ENCODE peak calls at places on chromosomes 13 and 19, in five cellular contexts. G, W, Q, R and S are unnamed samples.

GRCh38 chr19:46426506-46427162 is 2.1 kb downstream of the PNMA8C start:
- DNase-seq in G (peak), W (peak), Q (peak), R (no peak), S (peak)

GRCh38 chr13:34425307-34425949 is 516.6 kb upstream of the NBEA start:
- DNase-seq in G (no peak), W (no peak), Q (peak), R (no peak), S (no peak)

GRCh38 chr13:27528908-27529307 is 78.5 kb upstream of the MTIF3 start:
- DNase-seq in G (no peak), W (no peak), Q (no peak), R (no peak), S (no peak)

GRCh38 chr13:60265566-60265965 is 101.8 kb upstream of the DIAPH3 start:
- DNase-seq in G (no peak), W (no peak), Q (no peak), R (no peak), S (no peak)

GRCh38 chr13:37905736-37906135 is 36.2 kb upstream of the TRPC4 start:
- DNase-seq in G (no peak), W (no peak), Q (no peak), R (no peak), S (no peak)

GRCh38 chr19:51422053-51422448 is 4.6 kb upstream of the SIGLEC10 start:
- DNase-seq in G (peak), W (peak), Q (peak), R (peak), S (peak)

GRCh38 chr19:47430041-47430802 is 10.9 kb upstream of the MEIS3 start:
- DNase-seq in G (peak), W (peak), Q (peak), R (no peak), S (peak)

GRCh38 chr19:41064974-41065569 is 23.2 kb upstream of the CYP2A13 start:
- DNase-seq in G (peak), W (peak), Q (peak), R (no peak), S (no peak)

GRCh38 chr19:36265856-36266374 is 51.0 kb downstream of the ZNF146 start:
- DNase-seq in G (no peak), W (no peak), Q (no peak), R (no peak), S (no peak)

GRCh38 chr19:6233827-6234511 is 45.8 kb downstream of the MLLT1 start:
- DNase-seq in G (no peak), W (no peak), Q (no peak), R (no peak), S (peak)

GRCh38 chr13:48532146-48532472 is 771 bp downstream of the RCBTB2 start:
- DNase-seq in G (no peak), W (peak), Q (no peak), R (no peak), S (no peak)

GRCh38 chr13:60078226-60078625 is 85.5 kb downstream of the DIAPH3 start:
- DNase-seq in G (no peak), W (no peak), Q (no peak), R (no peak), S (no peak)

GRCh38 chr13:94968040-94968756 is 255.9 kb upstream of the SOX21 start:
- DNase-seq in G (peak), W (no peak), Q (peak), R (no peak), S (peak)

GRCh38 chr13:99542788-99543406 is 41.6 kb downstream of the TM9SF2 start:
- DNase-seq in G (no peak), W (no peak), Q (no peak), R (no peak), S (peak)

GRCh38 chr19:1481224-1481892 is 2.3 kb upstream of the C19orf25 start:
- DNase-seq in G (no peak), W (no peak), Q (no peak), R (no peak), S (no peak)

GRCh38 chr19:1956868-1957492 is 16.0 kb downstream of the CSNK1G2 start:
- DNase-seq in G (no peak), W (no peak), Q (peak), R (no peak), S (no peak)

GRCh38 chr13:49559006-49559405 is 26.4 kb downstream of the RCBTB1 start:
- DNase-seq in G (no peak), W (no peak), Q (no peak), R (no peak), S (no peak)

GRCh38 chr19:45568732-45569131 is 15.9 kb downstream of the OPA3 start:
- DNase-seq in G (no peak), W (peak), Q (no peak), R (no peak), S (no peak)

GRCh38 chr19:2888739-2889224 is 11.9 kb upstream of the ZNF57 start:
- DNase-seq in G (no peak), W (no peak), Q (no peak), R (no peak), S (no peak)

GRCh38 chr19:16952046-16952445 is 63.2 kb downstream of the F2RL3 start:
- DNase-seq in G (no peak), W (no peak), Q (no peak), R (no peak), S (no peak)

GRCh38 chr19:50818859-50819472 is 4.6 kb downstream of the KLK1 start:
- DNase-seq in G (no peak), W (no peak), Q (peak), R (no peak), S (no peak)

GRCh38 chr19:38452430-38453366 is 19.2 kb downstream of the RYR1 start:
- DNase-seq in G (peak), W (no peak), Q (peak), R (no peak), S (peak)

GRCh38 chr19:51594774-51595109 is 23.7 kb downstream of the ZNF175 start:
- DNase-seq in G (no peak), W (peak), Q (no peak), R (no peak), S (no peak)

GRCh38 chr13:92463134-92463533 is 763.5 kb upstream of the GPC6 start:
- DNase-seq in G (no peak), W (no peak), Q (no peak), R (no peak), S (no peak)

GRCh38 chr13:39385621-39386231 is 217.3 kb downstream of the LHFPL6 start:
- DNase-seq in G (no peak), W (peak), Q (no peak), R (no peak), S (no peak)

GRCh38 chr13:66795636-66796035 is 434.5 kb downstream of the PCDH9 start:
- DNase-seq in G (no peak), W (no peak), Q (no peak), R (no peak), S (no peak)

GRCh38 chr19:35460608-35461007 is 12.6 kb downstream of the FFAR2 start:
- DNase-seq in G (no peak), W (no peak), Q (no peak), R (no peak), S (no peak)

GRCh38 chr13:51628059-51628852 is 44.0 kb downstream of the WDFY2 start:
- DNase-seq in G (no peak), W (no peak), Q (no peak), R (no peak), S (peak)
- TF ChIP-seq CTCF in G (no peak), W (no peak), Q (no peak), R (no peak), S (no peak)

GRCh38 chr19:57068921-57069697 is 50.7 kb upstream of the USP29 start:
- DNase-seq in G (no peak), W (no peak), Q (peak), R (peak), S (peak)
- TF ChIP-seq CTCF in G (no peak), W (no peak), Q (peak), R (no peak), S (peak)

GRCh38 chr13:24161010-24161775 is 673 bp downstream of the SPATA13 start:
- DNase-seq in G (peak), W (no peak), Q (no peak), R (no peak), S (no peak)
- TF ChIP-seq CTCF in G (no peak), W (no peak), Q (no peak), R (no peak), S (no peak)

GRCh38 chr19:33397536-33398360 is 24.2 kb downstream of the CEBPG start:
- DNase-seq in G (no peak), W (no peak), Q (peak), R (no peak), S (peak)
- TF ChIP-seq CTCF in G (peak), W (no peak), Q (peak), R (no peak), S (peak)

DNA sequence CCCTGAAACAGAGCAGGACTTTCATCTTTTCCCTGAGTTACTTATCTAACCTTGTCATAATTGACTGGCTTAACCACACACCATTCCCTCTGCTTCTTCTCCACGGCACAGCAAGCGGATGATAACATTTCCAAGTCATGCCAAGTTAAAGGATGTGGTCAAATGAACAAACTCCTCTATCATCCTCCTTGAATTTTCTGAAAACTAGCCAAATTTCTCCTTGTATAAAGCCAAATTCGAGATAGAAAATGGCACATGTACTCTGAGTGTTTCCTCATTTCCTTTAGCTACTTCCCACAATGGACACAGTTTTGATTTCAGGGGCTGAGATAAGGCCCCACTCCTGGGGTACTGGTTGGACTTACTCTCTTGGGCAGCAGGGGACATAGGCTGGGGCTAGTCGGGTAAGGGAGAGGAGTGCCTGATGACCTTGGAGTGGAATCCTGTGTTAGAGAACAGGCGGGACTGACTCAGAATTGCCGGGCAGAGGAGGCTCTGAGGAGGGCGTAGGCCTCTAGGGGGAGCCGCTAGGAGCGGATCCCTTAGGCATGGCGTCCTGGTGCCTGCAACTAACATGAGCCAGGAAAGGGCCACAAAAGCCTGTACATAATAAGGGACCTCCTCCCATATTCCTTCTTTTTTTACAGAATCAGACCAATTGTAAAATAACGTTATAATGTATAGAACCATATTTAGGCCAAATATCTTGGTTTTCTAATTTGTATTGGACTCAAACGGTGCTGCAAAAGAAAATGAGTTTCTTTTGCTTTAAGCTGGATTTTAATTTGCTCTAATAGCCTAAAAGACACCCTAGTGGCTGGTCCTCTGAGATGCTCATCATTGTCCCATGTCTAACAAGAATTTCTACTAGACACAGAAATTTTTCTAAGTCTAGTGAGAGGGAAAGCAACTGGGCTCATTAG is 20.4 kb upstream of the TMTC4 start:
- DNase-seq in G (peak), W (peak), Q (peak), R (no peak), S (peak)
- TF ChIP-seq CTCF in G (peak), W (peak), Q (peak), R (no peak), S (peak)

GRCh38 chr19:29667941-29668340 is 2.7 kb downstream of the PLEKHF1 start:
- DNase-seq in G (no peak), W (no peak), Q (no peak), R (no peak), S (no peak)
- TF ChIP-seq CTCF in G (no peak), W (no peak), Q (no peak), R (no peak), S (no peak)